ENCODE peak calls at places on chromosomes 4 and X, in seven cellular contexts. K, Y, T, F, D, B and L are unnamed samples.

GRCh38 chr4:153143527-153144348 is 60.5 kb upstream of the TRIM2 start:
- DNase-seq in K (no peak), Y (no peak), T (peak; percentile 54), F (no peak), D (no peak), B (peak; percentile 49), L (no peak)

GRCh38 chr4:8914461-8915171 is 43.0 kb upstream of the HMX1 start:
- DNase-seq in K (no peak), Y (no peak), T (peak; percentile 1), F (no peak), D (no peak), B (no peak), L (no peak)

GRCh38 chr4:47835489-47835888 is 2.4 kb downstream of the CORIN start:
- DNase-seq in K (no peak), Y (no peak), T (no peak), F (no peak), D (no peak), B (no peak), L (no peak)

GRCh38 chrX:20362268-20363002 is 95.7 kb upstream of the RPS6KA3 start:
- DNase-seq in K (no peak), Y (no peak), T (peak; percentile 63), F (peak; percentile 87), D (no peak), B (peak; percentile 63), L (no peak)

GRCh38 chr4:19319607-19320006 is 932.1 kb upstream of the SLIT2 start:
- DNase-seq in K (no peak), Y (no peak), T (no peak), F (peak; percentile 81), D (no peak), B (peak; percentile 84), L (no peak)

GRCh38 chr4:101140228-101140627 is 207.1 kb downstream of the PPP3CA start:
- DNase-seq in K (no peak), Y (no peak), T (no peak), F (no peak), D (no peak), B (no peak), L (no peak)

GRCh38 chrX:70029790-70030189 is 19.9 kb downstream of the AWAT2 start:
- DNase-seq in K (no peak), Y (no peak), T (no peak), F (no peak), D (no peak), B (no peak), L (no peak)

GRCh38 chrX:75156537-75156945 is 458 bp upstream of the ABCB7 start:
- DNase-seq in K (no peak), Y (no peak), T (peak; percentile 8), F (no peak), D (no peak), B (no peak), L (no peak)

GRCh38 chr4:4781936-4782754 is 77.3 kb upstream of the MSX1 start:
- DNase-seq in K (no peak), Y (no peak), T (no peak), F (no peak), D (no peak), B (no peak), L (no peak)

GRCh38 chrX:20252392-20253231 is 14.1 kb downstream of the RPS6KA3 start:
- DNase-seq in K (no peak), Y (no peak), T (peak; percentile 28), F (no peak), D (peak; percentile 76), B (peak; percentile 6), L (peak; percentile 55)

GRCh38 chr4:89871211-89871610 is 23.4 kb upstream of the MMRN1 start:
- DNase-seq in K (no peak), Y (no peak), T (no peak), F (no peak), D (no peak), B (no peak), L (no peak)

GRCh38 chr4:141427726-141428296 is 207.1 kb downstream of the ZNF330 start:
- DNase-seq in K (no peak), Y (no peak), T (no peak), F (no peak), D (no peak), B (no peak), L (no peak)

GRCh38 chrX:109537324-109537665 is 651 bp downstream of the NXT2 start:
- DNase-seq in K (no peak), Y (no peak), T (peak; percentile 71), F (no peak), D (no peak), B (no peak), L (peak; percentile 2)

GRCh38 chr4:116899536-116899935 is 185.8 kb downstream of the TRAM1L1 start:
- DNase-seq in K (no peak), Y (no peak), T (no peak), F (no peak), D (no peak), B (no peak), L (no peak)

GRCh38 chr4:105709081-105709450 is 482 bp downstream of the GSTCD start:
- DNase-seq in K (no peak), Y (no peak), T (peak; percentile 43), F (peak; percentile 39), D (no peak), B (peak; percentile 12), L (no peak)

GRCh38 chr4:16505726-16506125 is 279.5 kb upstream of the TAPT1 start:
- DNase-seq in K (no peak), Y (no peak), T (peak; percentile 22), F (no peak), D (no peak), B (no peak), L (no peak)

GRCh38 chr4:125181804-125182203 is 133.0 kb upstream of the FAT4 start:
- DNase-seq in K (no peak), Y (no peak), T (no peak), F (no peak), D (no peak), B (no peak), L (no peak)

GRCh38 chr4:153393397-153393796 is 48.9 kb downstream of the MND1 start:
- DNase-seq in K (no peak), Y (no peak), T (peak; percentile 25), F (no peak), D (no peak), B (no peak), L (no peak)

GRCh38 chrX:19627533-19627932 is 112.2 kb upstream of the MAP3K15 start:
- DNase-seq in K (no peak), Y (no peak), T (no peak), F (no peak), D (peak; percentile 19), B (no peak), L (no peak)

GRCh38 chrX:53445977-53446376 is 11.8 kb upstream of the HSD17B10 start:
- DNase-seq in K (no peak), Y (no peak), T (peak; percentile 51), F (peak; percentile 17), D (peak; percentile 70), B (peak; percentile 18), L (peak; percentile 19)

GRCh38 chr4:71540749-71541269 is 202.0 kb downstream of the SLC4A4 start:
- DNase-seq in K (no peak), Y (no peak), T (no peak), F (no peak), D (no peak), B (no peak), L (no peak)

GRCh38 chrX:125291124-125291523 is 28.5 kb upstream of the TEX13C start:
- DNase-seq in K (no peak), Y (no peak), T (no peak), F (no peak), D (no peak), B (no peak), L (no peak)

GRCh38 chrX:12753366-12753765 is 37.8 kb upstream of the PRPS2 start:
- DNase-seq in K (no peak), Y (no peak), T (no peak), F (no peak), D (no peak), B (no peak), L (no peak)

GRCh38 chrX:2351321-2351720 is 149.5 kb downstream of the DHRSX start:
- DNase-seq in K (no peak), Y (no peak), T (peak; percentile 21), F (no peak), D (no peak), B (no peak), L (no peak)